ENCODE peak calls at places on chromosomes 5 and 9, in seven cellular contexts. V is esophagus squamous epithelium, R is heart left ventricle, D is colonic mucosa, Z is body of pancreas, I is cardiac fibroblast, E is AG04450. Q is an unnamed sample.

GRCh38 chr5:95870105-95870672 is 47.7 kb upstream of the GLRX start:
- DNase-seq in Z (no peak), D (no peak), I (peak; percentile 47), E (no peak), R (no peak), V (no peak), Q (peak; percentile 96)

GRCh38 chr9:36137392-36138004 is 965 bp downstream of the GLIPR2 start:
- DNase-seq in V (no peak), I (peak; percentile 41), Z (no peak), R (no peak), E (no peak), D (no peak), Q (no peak)

GRCh38 chr5:135183464-135183863 is 149.4 kb upstream of the PITX1 start:
- DNase-seq in R (no peak), D (no peak), V (no peak), I (no peak), Z (no peak), E (no peak), Q (peak; percentile 62)

GRCh38 chr9:131868766-131869165 is 128.9 kb upstream of the RAPGEF1 start:
- DNase-seq in I (peak; percentile 47), V (no peak), Z (no peak), E (no peak), R (no peak), D (no peak), Q (no peak)

GRCh38 chr5:159800131-159800830 is 116.0 kb upstream of the ADRA1B start:
- DNase-seq in E (no peak), Z (no peak), V (no peak), R (no peak), I (no peak), D (no peak), Q (no peak)

GRCh38 chr9:88396836-88397577 is 8.8 kb downstream of the SPIN1 start:
- DNase-seq in D (no peak), Z (no peak), V (no peak), I (peak; percentile 67), R (no peak), E (no peak), Q (no peak)

GRCh38 chr5:142151436-142152382 is 43.1 kb downstream of the NDFIP1 start:
- DNase-seq in E (peak; percentile 74), I (peak; percentile 91), R (no peak), D (peak; percentile 67), V (no peak), Z (peak; percentile 58), Q (peak; percentile 64)

GRCh38 chr9:134477927-134478326 is 151.7 kb downstream of the RXRA start:
- DNase-seq in E (no peak), D (no peak), Z (no peak), R (no peak), V (no peak), I (no peak), Q (no peak)

GRCh38 chr5:34717426-34718327 is 61.5 kb downstream of the RAI14 start:
- DNase-seq in E (peak; percentile 94), V (no peak), Z (no peak), R (no peak), D (no peak), I (peak; percentile 93), Q (peak; percentile 58)

GRCh38 chr9:133609311-133610098 is at the start of gene FAM163B:
- DNase-seq in R (no peak), Z (peak; percentile 35), E (no peak), V (no peak), D (no peak), I (peak; percentile 59), Q (no peak)

GRCh38 chr5:167987490-167988270 is 303.8 kb upstream of the WWC1 start:
- DNase-seq in D (no peak), Z (no peak), E (no peak), I (no peak), R (no peak), V (no peak), Q (no peak)

GRCh38 chr5:129718766-129719165 is 29.1 kb upstream of the MINAR2 start:
- DNase-seq in R (no peak), D (no peak), I (peak; percentile 23), E (no peak), Z (no peak), V (no peak), Q (no peak)

GRCh38 chr9:76751011-76751410 is 13.2 kb upstream of the PCA3 start:
- DNase-seq in Z (no peak), D (no peak), I (no peak), E (no peak), R (no peak), V (no peak), Q (no peak)

GRCh38 chr9:71515103-71515502 is 253.2 kb downstream of the CEMIP2 start:
- DNase-seq in R (no peak), Z (no peak), I (no peak), E (no peak), D (no peak), V (no peak), Q (no peak)

GRCh38 chr5:173474881-173475287 is 141.6 kb downstream of the BOD1 start:
- DNase-seq in E (no peak), V (no peak), D (no peak), Z (no peak), R (no peak), I (peak; percentile 68), Q (no peak)

GRCh38 chr5:57450991-57451876 is 31.4 kb downstream of the ACTBL2 start:
- DNase-seq in D (no peak), I (peak; percentile 98), Z (no peak), V (no peak), E (no peak), R (no peak), Q (peak; percentile 27)

GRCh38 chr5:179129607-179130071 is 69.5 kb downstream of the ZNF354C start:
- DNase-seq in E (no peak), V (no peak), Z (no peak), D (no peak), R (no peak), I (no peak), Q (no peak)

GRCh38 chr5:139678751-139679750 is 30.9 kb downstream of the CXXC5 start:
- DNase-seq in R (no peak), Z (no peak), D (no peak), I (no peak), V (no peak), E (no peak), Q (no peak)

GRCh38 chr5:55071413-55071812 is 31.0 kb upstream of the GZMA start:
- DNase-seq in R (no peak), Z (no peak), I (no peak), V (no peak), D (no peak), E (no peak), Q (no peak)

GRCh38 chr5:158740358-158740757 is 359.4 kb downstream of the EBF1 start:
- DNase-seq in Z (no peak), D (no peak), R (no peak), V (no peak), E (no peak), I (no peak), Q (no peak)

GRCh38 chr5:158741296-158741695 is 358.4 kb downstream of the EBF1 start:
- DNase-seq in D (no peak), E (no peak), R (no peak), I (no peak), V (no peak), Z (no peak), Q (no peak)

GRCh38 chr5:158737536-158738027 is 362.1 kb downstream of the EBF1 start:
- DNase-seq in I (no peak), V (no peak), E (no peak), R (no peak), Z (no peak), D (no peak), Q (no peak)

GRCh38 chr5:158736134-158736533 is 363.6 kb downstream of the EBF1 start:
- DNase-seq in E (no peak), V (no peak), Z (no peak), I (no peak), D (no peak), R (no peak), Q (no peak)

DNA sequence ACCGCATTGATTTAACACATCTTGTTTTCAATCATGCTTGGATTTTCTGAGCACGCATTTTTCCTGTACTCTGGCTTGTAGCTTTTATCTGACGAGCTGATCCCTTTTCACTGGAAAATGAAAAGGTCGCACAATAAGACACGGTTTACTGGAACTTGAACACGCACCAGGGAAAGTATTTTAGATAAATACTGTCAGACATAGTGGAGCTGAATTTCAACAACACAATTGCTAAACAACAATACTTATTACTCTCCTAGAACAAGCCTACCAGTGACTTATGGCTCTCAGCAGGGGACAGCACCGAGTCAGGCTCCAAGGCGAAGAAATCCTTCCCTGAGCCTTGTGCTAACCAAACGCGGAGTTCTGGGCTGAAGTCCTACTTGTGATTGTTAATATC is 359.8 kb downstream of the EBF1 start:
- DNase-seq in D (no peak), V (no peak), E (no peak), I (peak; percentile 68), R (no peak), Z (no peak), Q (no peak)
- TF ChIP-seq CTCF in D (no peak), V (no peak), E (peak; percentile 24), I (peak; percentile 51), R (peak; percentile 31), Z (no peak), Q (no peak)

GRCh38 chr9:130660683-130661460 is 3.5 kb upstream of the PRDM12 start:
- DNase-seq in E (no peak), D (no peak), V (no peak), I (no peak), R (no peak), Z (no peak), Q (no peak)
- H3K4me3 ChIP-seq in E (no peak overlapping the region), D (peak overlapping the region; percentile 2), V (peak overlapping the region; percentile 30), I (peak overlapping the region; percentile 19), R (peak overlapping the region; percentile 13), Z (peak overlapping the region; percentile 7), Q (peak overlapping the region; percentile 10)

DNA sequence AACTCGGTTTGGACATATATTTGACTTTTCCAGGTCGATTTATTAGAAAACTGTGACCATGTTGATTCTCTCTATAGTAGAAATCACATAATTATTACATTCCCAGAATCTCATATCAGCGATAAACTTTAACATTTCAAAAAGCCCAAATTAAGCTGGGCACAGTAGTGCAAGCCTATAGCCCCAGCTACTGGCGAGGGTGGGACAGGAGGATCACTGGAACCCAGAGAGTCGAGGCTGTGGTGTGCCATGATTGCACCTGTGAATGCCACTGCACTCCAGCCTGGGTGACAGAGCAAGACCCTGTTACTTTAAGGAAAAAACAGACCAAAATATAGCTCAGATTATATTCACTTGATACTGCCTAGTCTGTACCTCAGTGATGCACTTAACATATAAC is 128.9 kb downstream of the CPLANE1 start:
- DNase-seq in D (no peak), I (no peak), V (no peak), E (no peak), Z (no peak), R (no peak), Q (no peak)
- TF ChIP-seq CTCF in D (no peak), I (no peak), V (no peak), E (no peak), Z (no peak), R (no peak), Q (no peak)

DNA sequence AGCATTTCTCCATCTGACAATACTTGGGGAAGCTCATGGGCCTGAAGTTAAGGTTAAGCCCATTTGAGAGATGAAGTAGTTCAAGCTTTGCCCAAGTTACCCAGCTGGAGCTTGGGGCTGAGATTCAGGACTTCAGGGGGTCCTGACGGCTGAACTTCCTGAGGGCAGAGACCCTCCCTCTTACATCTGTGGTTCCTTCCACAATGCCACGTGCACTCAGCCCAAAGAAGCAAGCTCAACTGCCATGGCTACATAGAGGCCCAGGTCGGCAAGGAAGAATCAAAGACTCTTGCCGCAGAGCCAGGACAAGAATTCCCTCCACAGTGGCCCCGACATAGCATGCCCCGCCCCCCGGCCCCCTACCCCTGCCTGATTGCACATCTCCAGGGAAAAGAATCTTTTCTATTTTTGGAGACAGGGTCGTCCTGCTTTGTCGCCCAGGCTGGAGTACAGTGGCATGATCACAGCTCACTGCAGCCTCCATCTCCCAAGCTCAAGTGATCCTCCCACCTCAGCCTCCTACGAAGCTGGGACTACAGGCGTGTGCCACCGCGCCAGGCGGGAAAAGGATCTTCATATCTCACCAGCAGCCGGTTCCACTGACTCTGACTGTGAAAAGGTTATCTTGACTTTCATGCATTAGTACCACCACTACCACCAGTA is 9.2 kb downstream of the PHF19 start:
- DNase-seq in I (no peak), D (no peak), R (no peak), Z (no peak), E (no peak), V (no peak), Q (no peak)
- H3K4me3 ChIP-seq in I (no peak overlapping the region), D (peak overlapping the region; percentile 22), R (no peak overlapping the region), Z (no peak overlapping the region), E (no peak overlapping the region), V (no peak overlapping the region), Q (no peak overlapping the region)